ENCODE peak calls at places on chromosome 16, in seven cellular contexts. V is H1, H is IMR-90, C is mesendoderm, W is trophoblast cell, E is mesenchymal stem cell, U is neuronal stem cell. Y is an unnamed sample.

GRCh38 chr16:52488837-52489289 is 58.1 kb downstream of the TOX3 start:
- DNase-seq in V (no peak), H (no peak), C (no peak), W (no peak), E (no peak), U (no peak), Y (no peak)

GRCh38 chr16:66662445-66663194 is 33.9 kb downstream of the CMTM4 start:
- DNase-seq in V (no peak), H (peak), C (peak), W (no peak), E (peak), U (no peak), Y (no peak)

GRCh38 chr16:69762843-69763556 is 868 bp downstream of the WWP2 start:
- DNase-seq in V (no peak), H (peak), C (peak), W (no peak), E (peak), U (no peak), Y (no peak)

GRCh38 chr16:87316923-87317765 is at the start of gene C16orf95:
- DNase-seq in V (peak), H (peak), C (peak), W (peak), E (peak), U (peak), Y (peak)

GRCh38 chr16:14606102-14606501 is 24.0 kb downstream of the PARN start:
- DNase-seq in V (no peak), H (no peak), C (no peak), W (no peak), E (no peak), U (no peak), Y (no peak)

GRCh38 chr16:46712911-46713310 is 23.5 kb downstream of the ORC6 start:
- DNase-seq in V (no peak), H (no peak), C (no peak), W (no peak), E (no peak), U (no peak), Y (no peak)

GRCh38 chr16:17277981-17278381 is 192.8 kb downstream of the XYLT1 start:
- DNase-seq in V (no peak), H (peak), C (peak), W (no peak), E (no peak), U (no peak), Y (peak)

GRCh38 chr16:57616241-57616640 is 12.2 kb upstream of the ADGRG1 start:
- DNase-seq in V (no peak), H (no peak), C (no peak), W (no peak), E (no peak), U (no peak), Y (peak)

GRCh38 chr16:85898521-85899442 is at the start of gene IRF8:
- DNase-seq in V (no peak), H (no peak), C (peak), W (peak), E (peak), U (peak), Y (peak)

GRCh38 chr16:1097800-1098199 is 1.8 kb upstream of the C1QTNF8 start:
- DNase-seq in V (no peak), H (no peak), C (no peak), W (no peak), E (no peak), U (no peak), Y (no peak)

GRCh38 chr16:19245326-19245925 is 40.1 kb upstream of the CLEC19A start:
- DNase-seq in V (no peak), H (no peak), C (no peak), W (no peak), E (no peak), U (no peak), Y (no peak)

GRCh38 chr16:4293822-4294457 is 21.1 kb upstream of the TFAP4 start:
- DNase-seq in V (no peak), H (peak), C (peak), W (no peak), E (peak), U (no peak), Y (peak)

GRCh38 chr16:56450275-56450889 is 750 bp downstream of the NUDT21 start:
- DNase-seq in V (no peak), H (peak), C (peak), W (no peak), E (peak), U (no peak), Y (no peak)

GRCh38 chr16:89822188-89823086 is 5.8 kb upstream of the SPIRE2 start:
- DNase-seq in V (no peak), H (no peak), C (no peak), W (no peak), E (no peak), U (no peak), Y (no peak)

GRCh38 chr16:10754941-10755340 is 11.3 kb downstream of the NUBP1 start:
- DNase-seq in V (no peak), H (peak), C (no peak), W (no peak), E (peak), U (no peak), Y (no peak)

GRCh38 chr16:87434146-87434667 is 42.1 kb downstream of the MAP1LC3B start:
- DNase-seq in V (no peak), H (no peak), C (no peak), W (no peak), E (no peak), U (no peak), Y (no peak)

GRCh38 chr16:48112603-48113400 is 43.0 kb downstream of the ABCC12 start:
- DNase-seq in V (no peak), H (no peak), C (no peak), W (no peak), E (no peak), U (no peak), Y (no peak)

GRCh38 chr16:10752843-10753523 is 9.3 kb downstream of the NUBP1 start:
- DNase-seq in V (no peak), H (no peak), C (no peak), W (peak), E (no peak), U (no peak), Y (no peak)

GRCh38 chr16:61435356-61435755 is 600.9 kb downstream of the CDH8 start:
- DNase-seq in V (no peak), H (no peak), C (no peak), W (peak), E (no peak), U (no peak), Y (no peak)

GRCh38 chr16:9393601-9394000 is 302.2 kb downstream of the HAPSTR1 start:
- DNase-seq in V (no peak), H (no peak), C (no peak), W (no peak), E (no peak), U (no peak), Y (no peak)

GRCh38 chr16:58002936-58003335 is 1.7 kb downstream of the USB1 start:
- DNase-seq in V (no peak), H (no peak), C (no peak), W (no peak), E (no peak), U (no peak), Y (no peak)

GRCh38 chr16:15404792-15405191 is 9.2 kb downstream of the MPV17L start:
- DNase-seq in V (no peak), H (no peak), C (no peak), W (peak), E (peak), U (no peak), Y (no peak)

GRCh38 chr16:49488740-49489525 is 115.3 kb downstream of the C16orf78 start:
- DNase-seq in V (no peak), H (no peak), C (no peak), W (no peak), E (no peak), U (no peak), Y (no peak)

GRCh38 chr16:14018848-14019247 is 52.3 kb upstream of the MRTFB start:
- DNase-seq in V (no peak), H (no peak), C (peak), W (no peak), E (peak), U (no peak), Y (no peak)

GRCh38 chr16:69087161-69087581 is 18.3 kb upstream of the HAS3 start:
- DNase-seq in V (no peak), H (no peak), C (no peak), W (no peak), E (no peak), U (no peak), Y (no peak)

GRCh38 chr16:29694384-29695195 is 15.6 kb downstream of the QPRT start:
- DNase-seq in V (no peak), H (no peak), C (no peak), W (no peak), E (no peak), U (no peak), Y (no peak)

GRCh38 chr16:21158208-21159110 is at the start of gene LDAF1:
- DNase-seq in V (no peak), H (peak), C (peak), W (peak), E (peak), U (peak), Y (peak)

GRCh38 chr16:88941933-88942909 is 34.8 kb downstream of the CBFA2T3 start:
- DNase-seq in V (no peak), H (no peak), C (peak), W (no peak), E (no peak), U (peak), Y (peak)

GRCh38 chr16:26554030-26554429 is 512.7 kb upstream of the C16orf82 start:
- DNase-seq in V (no peak), H (no peak), C (no peak), W (no peak), E (no peak), U (no peak), Y (no peak)

GRCh38 chr16:57045694-57046381 is 46.5 kb upstream of the CPNE2 start:
- DNase-seq in V (no peak), H (peak), C (peak), W (no peak), E (peak), U (peak), Y (peak)

GRCh38 chr16:60648260-60648659 is 1388.0 kb downstream of the CDH8 start:
- DNase-seq in V (no peak), H (no peak), C (no peak), W (no peak), E (no peak), U (no peak), Y (no peak)

GRCh38 chr16:5015351-5015750 is 18.4 kb downstream of the NAGPA start:
- DNase-seq in V (no peak), H (no peak), C (peak), W (no peak), E (no peak), U (no peak), Y (no peak)

GRCh38 chr16:7871979-7872378 is 539.3 kb downstream of the RBFOX1 start:
- DNase-seq in V (no peak), H (no peak), C (no peak), W (no peak), E (no peak), U (no peak), Y (no peak)

GRCh38 chr16:985237-985636 is 3.7 kb downstream of the SOX8 start:
- DNase-seq in V (no peak), H (no peak), C (no peak), W (no peak), E (no peak), U (no peak), Y (no peak)

GRCh38 chr16:20191566-20191965 is 117.9 kb upstream of the GPR139 start:
- DNase-seq in V (no peak), H (peak), C (no peak), W (no peak), E (no peak), U (no peak), Y (no peak)

GRCh38 chr16:6484931-6485330 is 847.7 kb upstream of the RBFOX1 start:
- DNase-seq in V (no peak), H (no peak), C (no peak), W (no peak), E (no peak), U (no peak), Y (no peak)

GRCh38 chr16:89544713-89545043 is 15.8 kb upstream of the RPL13 start:
- DNase-seq in V (no peak), H (no peak), C (no peak), W (no peak), E (no peak), U (no peak), Y (no peak)

DNA sequence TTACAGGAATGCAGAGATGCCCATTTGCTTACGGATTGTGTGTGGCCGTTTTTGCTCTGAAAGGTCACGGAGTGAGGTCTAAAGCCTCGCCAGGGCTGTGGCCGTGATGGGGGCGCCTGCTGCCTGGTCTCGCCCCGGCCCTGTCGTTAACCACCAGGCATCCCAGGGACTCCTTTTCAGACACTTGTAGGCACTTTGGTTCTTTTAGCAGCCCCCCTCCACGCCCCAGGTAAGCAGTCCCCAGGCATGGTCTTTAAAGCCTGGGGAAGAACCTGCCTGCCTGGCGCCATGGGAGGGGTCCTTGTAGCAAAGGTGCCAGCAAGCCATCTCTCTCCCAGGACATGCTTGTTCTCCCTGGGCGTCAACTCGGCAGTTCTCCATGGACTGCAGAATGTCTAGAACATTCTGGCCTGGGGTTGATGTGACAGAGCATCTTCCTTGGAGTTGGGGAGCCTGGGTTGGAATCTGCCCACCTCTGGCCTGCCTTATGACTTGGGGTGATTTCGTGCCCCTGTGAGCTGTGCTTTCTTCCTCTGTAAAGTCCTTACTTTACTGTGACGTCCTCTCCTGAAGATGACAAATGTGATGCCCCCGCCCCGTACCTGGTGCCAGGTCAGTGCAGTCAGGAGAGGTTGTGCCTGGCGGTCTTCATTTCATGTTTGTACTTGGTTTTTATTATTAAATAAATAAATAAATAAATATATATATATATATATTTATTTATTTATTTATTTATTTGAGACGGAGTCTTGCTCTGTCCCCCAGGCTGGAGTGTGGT is 5.4 kb downstream of the KCTD5 start:
- DNase-seq in V (no peak), H (no peak), C (no peak), W (no peak), E (no peak), U (no peak), Y (no peak)
- H2BK120ac ChIP-seq in V (no peak), H (no peak), C (no peak), W (no peak), E (no peak), U (no peak), Y (no peak)

GRCh38 chr16:67874147-67874771 is 1.4 kb downstream of the EDC4 start:
- DNase-seq in V (no peak), H (no peak), C (no peak), W (no peak), E (no peak), U (no peak), Y (no peak)

GRCh38 chr16:67872631-67873434 is at the start of gene EDC4:
- DNase-seq in V (no peak), H (peak), C (peak), W (peak), E (peak), U (peak), Y (peak)

GRCh38 chr16:67872131-67872630 is 671 bp upstream of the EDC4 start:
- DNase-seq in V (no peak), H (no peak), C (no peak), W (no peak), E (no peak), U (no peak), Y (no peak)

GRCh38 chr16:67871256-67871655 is 1.6 kb upstream of the EDC4 start:
- DNase-seq in V (no peak), H (no peak), C (no peak), W (no peak), E (no peak), U (no peak), Y (no peak)

DNA sequence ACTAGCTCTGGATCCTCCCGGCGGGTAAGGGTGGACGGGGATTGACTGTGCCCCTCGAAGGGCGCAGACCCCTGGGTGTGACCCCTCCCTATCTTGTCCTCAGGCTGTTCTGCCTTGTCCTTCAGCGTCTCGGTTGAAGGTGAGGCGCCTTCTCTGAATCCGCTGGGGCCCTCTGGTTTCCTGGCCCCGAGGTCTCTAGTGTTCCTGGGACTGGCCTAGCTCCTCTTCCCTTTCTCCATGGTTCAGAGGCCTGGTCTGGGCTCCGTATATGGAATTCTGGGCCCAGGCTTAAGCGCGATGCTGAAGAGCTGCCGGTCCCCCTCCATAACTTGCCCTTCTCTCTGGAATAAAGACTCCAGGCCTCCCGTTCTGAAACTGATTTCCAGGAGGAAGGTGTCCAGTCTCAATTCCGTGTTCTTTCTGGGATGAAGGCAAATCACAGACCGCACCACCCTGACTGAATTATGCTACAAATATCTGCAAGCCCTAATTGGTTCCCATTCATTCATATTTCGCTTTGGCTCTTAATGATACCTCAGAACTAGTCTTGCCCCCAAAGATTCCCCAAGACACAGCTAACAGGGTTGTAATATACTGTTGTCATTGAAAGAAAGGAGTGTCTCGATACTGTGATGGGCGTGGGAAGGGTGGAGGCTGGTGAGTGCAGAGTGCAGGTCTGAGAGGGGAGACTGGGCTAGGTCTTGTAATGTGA is 739 bp downstream of the EDC4 start:
- DNase-seq in V (no peak), H (peak), C (no peak), W (no peak), E (peak), U (no peak), Y (no peak)
- H2BK120ac ChIP-seq in V (no peak), H (no peak), C (no peak), W (peak), E (peak), U (no peak), Y (no peak)

DNA sequence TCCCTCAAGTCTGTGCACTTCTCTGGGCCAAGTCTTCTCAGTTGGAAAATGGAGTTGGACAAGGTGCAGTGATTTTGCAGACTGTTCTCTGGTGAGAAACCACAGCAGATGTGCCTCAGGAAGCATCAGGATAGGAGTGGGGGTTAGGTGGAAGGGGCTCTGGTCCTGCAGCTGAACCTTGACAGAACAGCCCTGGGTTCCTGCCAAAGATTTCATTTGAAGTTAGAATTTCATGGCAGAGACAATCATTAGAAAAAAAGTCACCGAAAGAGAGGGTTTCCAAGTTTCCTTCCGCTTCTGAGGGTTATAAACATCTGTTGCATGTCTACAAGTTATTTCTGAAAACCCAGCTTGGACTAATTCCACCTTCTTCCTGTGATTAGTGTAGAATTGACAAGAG is 80.4 kb upstream of the IRX3 start:
- DNase-seq in V (no peak), H (no peak), C (no peak), W (no peak), E (no peak), U (no peak), Y (no peak)
- H2BK120ac ChIP-seq in V (no peak), H (no peak), C (no peak), W (no peak), E (no peak), U (no peak), Y (no peak)

GRCh38 chr16:77899416-77899815 is 111.1 kb downstream of the VAT1L start:
- DNase-seq in V (no peak), H (no peak), C (no peak), W (no peak), E (no peak), U (no peak), Y (no peak)

GRCh38 chr16:77896357-77896972 is 108.1 kb downstream of the VAT1L start:
- DNase-seq in V (no peak), H (no peak), C (peak), W (no peak), E (peak), U (no peak), Y (no peak)

GRCh38 chr16:77897831-77898540 is 109.6 kb downstream of the VAT1L start:
- DNase-seq in V (no peak), H (peak), C (no peak), W (no peak), E (peak), U (no peak), Y (no peak)

GRCh38 chr16:77897038-77897437 is 108.7 kb downstream of the VAT1L start:
- DNase-seq in V (no peak), H (peak), C (no peak), W (no peak), E (peak), U (no peak), Y (no peak)

DNA sequence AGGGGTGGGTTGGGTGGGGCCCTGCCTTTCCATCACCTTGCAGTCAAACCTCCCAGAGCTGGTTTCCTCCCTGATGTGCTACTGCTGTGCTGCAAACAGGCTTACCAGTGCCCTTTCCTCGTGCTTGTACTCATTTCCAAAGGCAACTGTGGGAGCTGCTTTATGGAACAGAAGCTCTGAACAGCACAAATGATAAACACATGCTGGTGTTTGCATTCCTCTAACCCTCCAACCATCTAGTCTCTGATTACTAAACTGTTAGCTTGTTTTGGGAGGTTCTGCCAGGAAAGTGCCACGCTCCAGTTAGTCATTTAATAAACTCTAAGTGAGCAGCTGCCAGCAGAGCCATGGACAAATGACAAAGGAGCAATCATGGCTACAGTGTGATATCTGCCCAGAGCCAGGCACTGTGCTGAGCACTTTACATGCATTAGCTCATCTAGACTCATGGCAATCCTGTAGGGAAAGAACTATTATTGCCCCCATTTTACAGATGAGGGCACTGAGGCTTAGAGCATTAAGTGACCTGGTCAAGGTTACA is 110.4 kb downstream of the VAT1L start:
- DNase-seq in V (no peak), H (peak), C (no peak), W (no peak), E (peak), U (no peak), Y (no peak)
- H2BK120ac ChIP-seq in V (no peak), H (peak), C (no peak), W (no peak), E (peak), U (no peak), Y (no peak)

GRCh38 chr16:31493506-31494125 is 10.7 kb downstream of the SLC5A2 start:
- DNase-seq in V (no peak), H (no peak), C (no peak), W (no peak), E (no peak), U (no peak), Y (no peak)
- H2BK120ac ChIP-seq in V (no peak), H (no peak), C (no peak), W (no peak), E (no peak), U (no peak), Y (no peak)

GRCh38 chr16:74431516-74431915 is 10.2 kb upstream of the CLEC18B start:
- DNase-seq in V (no peak), H (no peak), C (no peak), W (no peak), E (no peak), U (no peak), Y (peak)
- H2BK120ac ChIP-seq in V (peak), H (peak), C (no peak), W (peak), E (no peak), U (no peak), Y (no peak)

GRCh38 chr16:72858611-72859493 is 189.1 kb downstream of the ZFHX3 start:
- DNase-seq in V (no peak), H (peak), C (no peak), W (peak), E (peak), U (no peak), Y (no peak)
- H2BK120ac ChIP-seq in V (no peak), H (peak), C (no peak), W (no peak), E (no peak), U (no peak), Y (no peak)